ENCODE peak calls at places on chromosomes 4 and X, in ten cellular contexts. S is CD4-positive, CD25-positive, alpha-beta regulatory T cell; W is heart left ventricle; D is thyroid gland; L is tibial artery; T is ovary; Y is naive thymus-derived CD4-positive, alpha-beta T cell; U is lung; H is H9; Z is Panc1. V is an unnamed sample.

GRCh38 chr4:78454016-78454415 is 97.6 kb upstream of the ANXA3 start:
- DNase-seq in L (no peak), Z (no peak), U (no peak), S (no peak), Y (no peak), H (no peak), W (no peak), D (no peak), T (no peak), V (no peak)

GRCh38 chrX:19886888-19887531 is 390 bp downstream of the SH3KBP1 start:
- DNase-seq in T (peak; percentile 21), Z (no peak), U (no peak), L (peak; percentile 62), Y (peak; percentile 8), H (no peak), D (peak; percentile 23), W (peak; percentile 35), S (peak; percentile 18), V (peak; percentile 21)

GRCh38 chr4:170040031-170040680 is 14.0 kb upstream of the MFAP3L start:
- DNase-seq in L (no peak), T (no peak), D (no peak), H (no peak), Z (no peak), Y (no peak), W (no peak), S (no peak), U (no peak), V (no peak)

GRCh38 chr4:174212061-174212460 is 71.4 kb downstream of the FBXO8 start:
- DNase-seq in W (no peak), T (no peak), U (no peak), H (no peak), Z (no peak), S (no peak), D (no peak), L (no peak), Y (no peak), V (no peak)

GRCh38 chrX:136146614-136147319 is 566 bp upstream of the FHL1 start:
- DNase-seq in S (no peak), U (no peak), D (peak; percentile 32), H (no peak), Z (no peak), W (peak; percentile 41), Y (peak; percentile 6), L (no peak), T (peak; percentile 17), V (no peak)

GRCh38 chr4:123672987-123673386 is 276.4 kb downstream of the SPRY1 start:
- DNase-seq in L (no peak), D (no peak), W (no peak), Y (no peak), T (no peak), Z (no peak), H (no peak), S (no peak), U (no peak), V (peak; percentile 50)

GRCh38 chr4:41334182-41334581 is 77.5 kb downstream of the UCHL1 start:
- DNase-seq in D (peak; percentile 52), U (peak; percentile 51), Y (no peak), W (no peak), S (no peak), H (no peak), T (no peak), Z (no peak), L (no peak), V (no peak)

GRCh38 chr4:158782539-158783360 is 13.9 kb downstream of the FNIP2 start:
- DNase-seq in Z (no peak), W (no peak), U (no peak), D (no peak), S (no peak), L (no peak), H (no peak), Y (no peak), T (no peak), V (no peak)

GRCh38 chrX:124504106-124504983 is 158.0 kb downstream of the SH2D1A start:
- DNase-seq in S (no peak), U (no peak), L (no peak), W (no peak), D (no peak), Z (no peak), T (no peak), H (no peak), Y (no peak), V (no peak)

GRCh38 chrX:68929332-68930150 is 100.7 kb downstream of the EFNB1 start:
- DNase-seq in Y (no peak), D (peak; percentile 41), H (no peak), Z (no peak), T (peak; percentile 53), L (no peak), U (no peak), S (no peak), W (peak; percentile 77), V (no peak)

GRCh38 chrX:107675365-107675654 is 47.0 kb downstream of the PRPS1 start:
- DNase-seq in S (no peak), W (no peak), L (no peak), D (no peak), H (no peak), T (no peak), Y (no peak), U (no peak), Z (no peak), V (no peak)

GRCh38 chrX:107672955-107673378 is 44.7 kb downstream of the PRPS1 start:
- DNase-seq in H (peak; percentile 81), U (peak; percentile 82), Z (no peak), L (peak; percentile 92), Y (peak; percentile 41), W (peak; percentile 72), S (peak; percentile 68), T (peak; percentile 83), D (peak; percentile 84), V (peak; percentile 81)

GRCh38 chrX:107673401-107673800 is 45.1 kb downstream of the PRPS1 start:
- DNase-seq in U (no peak), W (no peak), S (no peak), L (no peak), Z (no peak), H (no peak), T (no peak), D (no peak), Y (no peak), V (no peak)

GRCh38 chrX:107674480-107675364 is 46.4 kb downstream of the PRPS1 start:
- DNase-seq in T (peak; percentile 58), Y (no peak), Z (no peak), L (peak; percentile 88), H (no peak), W (peak; percentile 75), U (peak; percentile 73), D (peak; percentile 49), S (peak; percentile 35), V (peak; percentile 94)

DNA sequence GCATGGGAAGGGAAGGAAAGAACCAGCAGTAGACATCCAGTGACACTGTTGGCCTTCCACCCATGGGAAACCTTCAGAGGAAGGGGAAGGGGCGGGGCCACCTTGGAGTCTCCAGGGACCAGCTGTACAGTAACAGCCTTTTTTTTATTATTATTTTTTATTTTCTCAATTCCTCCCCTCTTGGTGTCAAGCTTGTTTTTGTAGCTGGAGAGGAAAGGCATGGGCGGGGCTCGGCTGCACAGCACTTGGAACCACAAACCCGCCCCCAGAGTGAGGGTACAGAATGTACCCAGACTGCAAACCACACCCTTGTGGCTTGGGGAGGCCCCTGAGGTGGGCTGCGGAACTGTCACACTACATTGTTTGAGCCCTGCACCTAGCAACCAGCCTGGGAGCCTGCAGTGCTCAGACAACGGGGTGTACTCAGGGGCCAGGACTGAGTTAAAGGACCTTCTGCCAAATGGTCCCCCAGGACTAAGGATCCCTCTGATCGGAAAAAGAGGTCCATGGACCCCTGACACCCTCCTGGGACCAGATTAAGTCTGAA is 45.7 kb downstream of the PRPS1 start:
- DNase-seq in H (peak; percentile 60), S (peak; percentile 85), Y (peak; percentile 57), T (peak; percentile 63), L (peak; percentile 94), U (peak; percentile 88), Z (no peak), D (peak; percentile 83), W (peak; percentile 91), V (no peak)
- H3K27ac ChIP-seq in H (no peak overlapping the region), S (peak overlapping the region; percentile 98), Y (peak overlapping the region; percentile 99), T (peak overlapping the region; percentile 76), L (peak overlapping the region; percentile 94), U (peak overlapping the region; percentile 79), Z (peak overlapping the region; percentile 1), D (peak overlapping the region; percentile 99), W (peak overlapping the region; percentile 88), V (no peak overlapping the region)

GRCh38 chrX:80486299-80486698 is 66.1 kb downstream of the TENT5D start:
- DNase-seq in D (no peak), U (no peak), H (no peak), W (no peak), T (no peak), Z (no peak), S (no peak), Y (no peak), L (no peak), V (no peak)
- H3K9me3 ChIP-seq in D (no peaks in the 10 kb centered on the region), U (no peaks in the 10 kb centered on the region), H (peaks cover 53% of the 10 kb centered on the region), W (no peaks in the 10 kb centered on the region), T (no peaks in the 10 kb centered on the region), Z (no peaks in the 10 kb centered on the region), S (no peaks in the 10 kb centered on the region), Y (no peaks in the 10 kb centered on the region), L (no peaks in the 10 kb centered on the region), V (no peaks in the 10 kb centered on the region)

DNA sequence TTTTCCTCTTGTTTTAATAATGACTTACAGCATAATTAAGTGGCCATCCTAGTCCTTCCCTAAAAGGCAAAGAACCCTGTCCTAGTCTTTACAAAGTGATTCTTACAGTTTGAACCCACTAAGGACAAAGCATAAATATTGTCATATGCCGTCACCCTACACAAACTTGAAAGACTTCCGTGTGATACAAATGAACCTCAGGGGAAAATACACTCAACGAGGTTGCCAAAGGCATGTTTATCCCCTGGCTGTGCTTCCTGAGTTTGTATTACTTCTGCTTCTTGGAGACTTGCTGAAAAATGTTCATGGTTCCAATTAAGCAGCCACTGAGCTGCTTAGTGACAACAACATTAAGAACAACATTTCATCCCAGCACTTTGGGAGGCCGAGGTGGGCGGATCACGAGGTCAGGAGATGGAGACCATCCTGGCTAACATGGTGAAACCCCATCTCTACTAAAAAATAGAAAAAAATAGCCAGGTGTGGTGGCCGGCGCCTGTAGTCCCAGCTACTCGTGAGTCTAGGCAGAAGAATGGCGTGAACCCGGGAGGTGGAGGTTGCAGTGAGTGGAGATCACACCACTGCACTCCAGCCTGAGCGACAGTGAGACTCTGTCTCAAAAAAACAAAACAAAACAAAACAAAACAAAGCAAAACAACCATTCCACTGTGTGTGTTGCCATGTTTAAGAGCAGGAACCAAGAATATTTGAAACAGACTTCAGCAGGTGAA is 16.2 kb downstream of the RASSF6 start:
- DNase-seq in Y (no peak), W (no peak), D (peak; percentile 18), S (no peak), Z (no peak), H (no peak), L (no peak), U (no peak), T (no peak), V (peak; percentile 29)
- H3K4me1 ChIP-seq in Y (no peaks in the 10 kb centered on the region), W (no peaks in the 10 kb centered on the region), D (peaks cover 6% of the 10 kb centered on the region), S (peaks cover 5% of the 10 kb centered on the region), Z (no peaks in the 10 kb centered on the region), H (peaks cover 2% of the 10 kb centered on the region), L (no peaks in the 10 kb centered on the region), U (no peaks in the 10 kb centered on the region), T (peaks cover 2% of the 10 kb centered on the region), V (no peaks in the 10 kb centered on the region)

DNA sequence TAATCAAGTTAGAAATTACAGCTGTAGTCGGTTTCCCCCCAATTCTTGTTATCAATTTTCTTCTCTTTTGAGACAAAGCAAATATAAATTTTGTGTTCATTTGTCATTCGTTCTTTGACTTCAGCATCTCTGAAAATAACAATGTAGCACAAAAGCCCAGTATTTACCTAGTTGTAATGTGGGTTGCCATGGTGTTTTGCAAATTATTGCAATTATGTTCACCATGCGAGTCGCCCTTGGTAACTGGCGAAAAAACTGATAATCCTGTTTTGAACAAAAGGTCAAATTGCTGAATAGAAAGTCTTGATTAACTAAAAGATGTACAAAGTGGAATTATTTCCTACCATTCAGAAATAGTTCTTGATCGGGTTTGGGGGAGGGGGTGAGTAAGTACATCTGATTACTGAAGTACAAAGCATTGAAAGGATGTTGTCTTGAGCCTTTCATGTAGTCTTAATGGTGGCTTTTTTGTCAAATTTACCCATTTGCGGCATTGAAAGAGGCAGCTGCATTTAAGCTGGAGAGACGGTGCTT is 138.9 kb downstream of the ARX start:
- DNase-seq in U (no peak), D (no peak), T (no peak), H (no peak), L (no peak), S (no peak), Y (no peak), Z (no peak), W (no peak), V (no peak)
- H3K27ac ChIP-seq in U (no peak overlapping the region), D (peak overlapping the region; percentile 2), T (no peak overlapping the region), H (no peak overlapping the region), L (no peak overlapping the region), S (no peak overlapping the region), Y (no peak overlapping the region), Z (no peak overlapping the region), W (no peak overlapping the region), V (no peak overlapping the region)

V was measured in cardiac muscle cell.